ENCODE peak calls at places on chromosomes 7 and 10, in six cellular contexts. One of them, this sample, is unnamed.

GRCh38 chr7:116732788-116733709 is 61.1 kb downstream of the MET start:
- DNase-seq in GM06990: no peak
- DNase-seq in mammary epithelial cell: no peak
- DNase-seq in lower lobe of right lung: no peak
- DNase-seq in Panc1: no peak
- DNase-seq in cardiac fibroblast: no peak
- DNase-seq in this sample: no peak

GRCh38 chr7:24783731-24784130 is 26.5 kb upstream of the GSDME start:
- DNase-seq in GM06990: no peak
- DNase-seq in mammary epithelial cell: no peak
- DNase-seq in cardiac fibroblast: no peak
- DNase-seq in lower lobe of right lung: no peak
- DNase-seq in Panc1: no peak
- DNase-seq in this sample: no peak

GRCh38 chr7:53531-53930 is 138.8 kb upstream of the FAM20C start:
- DNase-seq in GM06990: no peak
- DNase-seq in mammary epithelial cell: no peak
- DNase-seq in cardiac fibroblast: no peak
- DNase-seq in Panc1: no peak
- DNase-seq in lower lobe of right lung: peak; percentile 55
- DNase-seq in this sample: no peak

GRCh38 chr10:90587081-90587491 is 270.8 kb downstream of the HTR7 start:
- DNase-seq in mammary epithelial cell: peak; percentile 72
- DNase-seq in cardiac fibroblast: peak; percentile 64
- DNase-seq in lower lobe of right lung: no peak
- DNase-seq in Panc1: no peak
- DNase-seq in GM06990: no peak
- DNase-seq in this sample: peak; percentile 86

GRCh38 chr7:151808296-151809155 is 68.4 kb downstream of the PRKAG2 start:
- DNase-seq in Panc1: peak; percentile 59
- DNase-seq in GM06990: no peak
- DNase-seq in mammary epithelial cell: peak; percentile 64
- DNase-seq in cardiac fibroblast: peak; percentile 22
- DNase-seq in lower lobe of right lung: peak; percentile 48
- DNase-seq in this sample: no peak

GRCh38 chr10:43292745-43293676 is 26.1 kb upstream of the RASGEF1A start:
- DNase-seq in mammary epithelial cell: peak; percentile 20
- DNase-seq in Panc1: peak; percentile 39
- DNase-seq in lower lobe of right lung: peak; percentile 63
- DNase-seq in cardiac fibroblast: peak; percentile 66
- DNase-seq in GM06990: no peak
- DNase-seq in this sample: peak; percentile 42

GRCh38 chr7:1971946-1972654 is 260.6 kb downstream of the MAD1L1 start:
- DNase-seq in mammary epithelial cell: no peak
- DNase-seq in lower lobe of right lung: peak; percentile 41
- DNase-seq in Panc1: no peak
- DNase-seq in GM06990: no peak
- DNase-seq in cardiac fibroblast: no peak
- DNase-seq in this sample: no peak

GRCh38 chr7:158850390-158851174 is 5.8 kb upstream of the DYNC2I1 start:
- DNase-seq in Panc1: no peak
- DNase-seq in cardiac fibroblast: no peak
- DNase-seq in lower lobe of right lung: no peak
- DNase-seq in mammary epithelial cell: no peak
- DNase-seq in GM06990: no peak
- DNase-seq in this sample: no peak

GRCh38 chr7:17936321-17936720 is 4.0 kb downstream of the SNX13 start:
- DNase-seq in mammary epithelial cell: no peak
- DNase-seq in lower lobe of right lung: no peak
- DNase-seq in GM06990: no peak
- DNase-seq in Panc1: no peak
- DNase-seq in cardiac fibroblast: no peak
- DNase-seq in this sample: no peak

GRCh38 chr7:50610521-50611277 is 45.5 kb upstream of the DDC start:
- DNase-seq in GM06990: no peak
- DNase-seq in Panc1: peak; percentile 39
- DNase-seq in cardiac fibroblast: peak; percentile 60
- DNase-seq in mammary epithelial cell: peak; percentile 81
- DNase-seq in lower lobe of right lung: no peak
- DNase-seq in this sample: peak; percentile 70

GRCh38 chr10:71272122-71272771 is 46.8 kb upstream of the SLC29A3 start:
- DNase-seq in mammary epithelial cell: peak; percentile 41
- DNase-seq in GM06990: no peak
- DNase-seq in Panc1: no peak
- DNase-seq in cardiac fibroblast: peak; percentile 76
- DNase-seq in lower lobe of right lung: no peak
- DNase-seq in this sample: peak; percentile 67

GRCh38 chr7:80183900-80184685 is 49.5 kb downstream of the GNAI1 start:
- DNase-seq in cardiac fibroblast: no peak
- DNase-seq in GM06990: no peak
- DNase-seq in lower lobe of right lung: no peak
- DNase-seq in mammary epithelial cell: no peak
- DNase-seq in Panc1: no peak
- DNase-seq in this sample: no peak

DNA sequence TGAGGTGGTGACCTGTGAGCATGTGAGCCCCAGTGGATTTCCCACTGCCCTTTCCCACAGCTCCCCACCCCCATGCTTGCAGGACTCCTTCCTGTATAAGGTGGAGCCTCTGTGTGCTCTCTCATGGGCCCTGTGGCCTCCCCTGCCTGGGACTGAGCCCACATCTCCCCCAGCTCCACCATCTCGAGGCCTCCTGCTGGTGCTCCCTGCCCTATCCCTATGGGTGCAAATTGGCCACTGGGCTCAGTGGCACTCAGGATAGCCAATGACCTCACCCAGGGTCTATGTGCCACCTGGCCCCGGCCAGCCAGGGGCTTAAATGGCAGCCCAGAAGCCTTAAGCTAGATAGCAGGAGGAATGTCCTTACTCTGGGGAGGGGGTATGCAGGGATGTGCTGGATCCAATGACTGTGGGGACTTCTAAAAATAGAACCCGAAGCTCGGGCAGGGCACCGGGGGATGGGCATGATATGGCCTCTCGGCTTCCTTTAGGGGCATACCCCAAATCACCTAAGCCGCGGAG is 2.0 kb downstream of the LDB3 start:
- DNase-seq in GM06990: no peak
- DNase-seq in cardiac fibroblast: no peak
- DNase-seq in Panc1: no peak
- DNase-seq in lower lobe of right lung: no peak
- DNase-seq in mammary epithelial cell: no peak
- DNase-seq in this sample: no peak
- H3K4me3 ChIP-seq in GM06990: no peak overlapping the region
- H3K4me3 ChIP-seq in cardiac fibroblast: no peak overlapping the region
- H3K4me3 ChIP-seq in Panc1: no peak overlapping the region
- H3K4me3 ChIP-seq in lower lobe of right lung: peak overlapping the region; percentile 11
- H3K4me3 ChIP-seq in mammary epithelial cell: no peak overlapping the region
- H3K4me3 ChIP-seq in this sample: no peak overlapping the region

DNA sequence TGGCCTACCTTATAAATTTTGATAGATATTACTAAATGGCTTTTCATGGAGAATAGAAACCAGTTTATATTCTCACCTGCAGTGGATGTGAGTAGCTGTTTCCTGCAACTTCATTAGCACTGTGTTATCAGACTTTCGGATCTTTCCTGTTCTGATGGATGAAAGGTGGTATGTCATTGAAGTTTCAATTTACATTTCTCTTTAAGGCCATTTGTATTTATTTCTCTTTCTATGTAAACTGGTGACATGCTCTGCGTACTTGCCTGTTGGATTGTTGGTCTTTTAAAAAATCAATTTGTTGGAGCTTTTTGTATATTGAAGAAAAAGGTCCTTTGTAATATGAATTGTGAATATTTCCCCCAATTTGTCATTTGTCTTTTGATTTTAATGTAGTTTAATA is 95.8 kb upstream of the STRIP2 start:
- DNase-seq in cardiac fibroblast: no peak
- DNase-seq in Panc1: no peak
- DNase-seq in mammary epithelial cell: no peak
- DNase-seq in lower lobe of right lung: no peak
- DNase-seq in GM06990: no peak
- DNase-seq in this sample: no peak
- H3K4me3 ChIP-seq in cardiac fibroblast: no peak overlapping the region
- H3K4me3 ChIP-seq in Panc1: no peak overlapping the region
- H3K4me3 ChIP-seq in mammary epithelial cell: no peak overlapping the region
- H3K4me3 ChIP-seq in lower lobe of right lung: no peak overlapping the region
- H3K4me3 ChIP-seq in GM06990: no peak overlapping the region
- H3K4me3 ChIP-seq in this sample: no peak overlapping the region

DNA sequence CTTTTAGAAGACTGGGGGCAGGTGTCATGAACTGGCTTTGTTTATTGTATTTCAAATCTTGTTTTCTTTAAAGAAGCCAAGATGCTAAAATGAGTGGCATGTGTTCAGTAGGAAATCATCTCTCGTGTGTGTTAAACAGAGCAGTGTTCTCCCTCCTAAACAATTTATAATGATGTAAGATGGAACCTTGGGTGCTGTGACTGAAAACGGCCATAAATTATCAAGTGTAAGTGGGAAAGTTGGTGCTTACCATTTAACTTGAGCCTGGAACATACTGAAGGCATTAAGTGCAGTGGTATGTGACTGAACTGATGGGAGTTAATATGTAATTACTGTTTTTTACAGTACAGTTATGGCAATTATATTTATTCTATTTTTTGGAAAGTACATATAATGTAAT is 121.0 kb downstream of the CELF2 start:
- DNase-seq in Panc1: no peak
- DNase-seq in GM06990: no peak
- DNase-seq in lower lobe of right lung: no peak
- DNase-seq in cardiac fibroblast: no peak
- DNase-seq in mammary epithelial cell: no peak
- DNase-seq in this sample: no peak
- H3K4me3 ChIP-seq in Panc1: no peak overlapping the region
- H3K4me3 ChIP-seq in GM06990: no peak overlapping the region
- H3K4me3 ChIP-seq in lower lobe of right lung: no peak overlapping the region
- H3K4me3 ChIP-seq in cardiac fibroblast: no peak overlapping the region
- H3K4me3 ChIP-seq in mammary epithelial cell: no peak overlapping the region
- H3K4me3 ChIP-seq in this sample: no peak overlapping the region

DNA sequence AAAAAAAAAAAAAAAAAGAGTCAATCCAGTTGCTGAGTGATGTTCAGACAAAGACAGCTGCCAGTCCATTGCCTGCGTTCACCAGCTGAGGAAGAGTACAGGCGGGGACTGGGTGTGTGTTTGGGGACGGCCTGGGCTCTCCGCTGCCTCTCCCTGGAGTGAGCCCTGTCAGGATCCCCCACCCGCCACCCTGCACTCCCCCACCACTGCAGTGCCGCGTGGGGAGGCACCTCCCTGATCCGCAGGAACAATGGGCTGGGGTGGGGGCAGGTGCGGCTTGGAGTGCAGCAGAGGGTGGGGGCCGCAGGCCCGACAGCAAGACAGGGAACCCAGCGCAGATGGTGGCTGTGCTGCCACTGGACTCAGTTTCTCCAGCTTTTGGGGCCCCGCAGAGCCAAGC is 1.4 kb downstream of the HSPA12A start:
- DNase-seq in GM06990: no peak
- DNase-seq in lower lobe of right lung: no peak
- DNase-seq in Panc1: no peak
- DNase-seq in cardiac fibroblast: no peak
- DNase-seq in mammary epithelial cell: no peak
- DNase-seq in this sample: no peak
- H3K4me3 ChIP-seq in GM06990: no peak overlapping the region
- H3K4me3 ChIP-seq in lower lobe of right lung: peak overlapping the region; percentile 63
- H3K4me3 ChIP-seq in Panc1: no peak overlapping the region
- H3K4me3 ChIP-seq in cardiac fibroblast: peak overlapping the region; percentile 66
- H3K4me3 ChIP-seq in mammary epithelial cell: no peak overlapping the region
- H3K4me3 ChIP-seq in this sample: no peak overlapping the region

DNA sequence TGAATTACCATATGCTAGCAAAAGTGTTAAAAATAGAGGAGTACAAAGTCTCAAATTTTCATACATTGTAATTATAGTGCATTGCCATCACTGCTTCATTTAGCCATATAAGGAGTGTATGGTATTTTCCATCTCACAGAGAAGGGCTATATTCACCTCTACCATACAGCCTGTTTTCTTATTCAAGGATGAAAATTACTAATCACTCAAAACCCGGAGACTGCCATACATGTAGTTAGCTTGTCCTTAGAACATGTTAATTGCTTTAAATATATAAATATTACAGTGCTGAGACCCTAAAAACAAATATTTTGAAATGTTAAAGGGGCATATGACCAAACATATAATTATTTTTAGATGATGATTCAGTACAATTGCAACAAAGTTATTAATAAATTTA is 49.4 kb downstream of the CPEB3 start:
- DNase-seq in GM06990: no peak
- DNase-seq in lower lobe of right lung: no peak
- DNase-seq in Panc1: no peak
- DNase-seq in mammary epithelial cell: no peak
- DNase-seq in cardiac fibroblast: no peak
- DNase-seq in this sample: no peak
- H3K4me3 ChIP-seq in GM06990: no peak overlapping the region
- H3K4me3 ChIP-seq in lower lobe of right lung: peak overlapping the region; percentile 74
- H3K4me3 ChIP-seq in Panc1: peak overlapping the region; percentile 75
- H3K4me3 ChIP-seq in mammary epithelial cell: peak overlapping the region; percentile 81
- H3K4me3 ChIP-seq in cardiac fibroblast: peak overlapping the region; percentile 76
- H3K4me3 ChIP-seq in this sample: no peak overlapping the region